ENCODE peak calls at places on chromosomes 16 and 17, in nine cellular contexts. One of them, this sample, is unnamed.

GRCh38 chr17:6574689-6575595 is 18.6 kb upstream of the PITPNM3 start:
- DNase-seq in DND-41: no peak
- DNase-seq in GM23248: peak; percentile 89
- DNase-seq in fibroblast of lung: peak; percentile 79
- DNase-seq in PC-9: no peak
- DNase-seq in neuronal stem cell: no peak
- DNase-seq in astrocyte: peak; percentile 71
- DNase-seq in MM.1S: no peak
- DNase-seq in IMR-90: peak; percentile 73
- DNase-seq in this sample: no peak

GRCh38 chr16:1870365-1871082 is 1.4 kb downstream of the MEIOB start:
- DNase-seq in DND-41: no peak
- DNase-seq in GM23248: peak; percentile 90
- DNase-seq in fibroblast of lung: peak; percentile 83
- DNase-seq in PC-9: no peak
- DNase-seq in neuronal stem cell: no peak
- DNase-seq in astrocyte: peak; percentile 79
- DNase-seq in MM.1S: no peak
- DNase-seq in IMR-90: peak; percentile 79
- DNase-seq in this sample: no peak

GRCh38 chr16:17439580-17439979 is 31.2 kb downstream of the XYLT1 start:
- DNase-seq in DND-41: no peak
- DNase-seq in GM23248: no peak
- DNase-seq in fibroblast of lung: no peak
- DNase-seq in PC-9: no peak
- DNase-seq in neuronal stem cell: no peak
- DNase-seq in astrocyte: no peak
- DNase-seq in MM.1S: no peak
- DNase-seq in IMR-90: no peak
- DNase-seq in this sample: no peak

GRCh38 chr17:27793168-27793905 is 7.0 kb downstream of the NOS2 start:
- DNase-seq in DND-41: no peak
- DNase-seq in GM23248: peak; percentile 19
- DNase-seq in fibroblast of lung: peak; percentile 21
- DNase-seq in PC-9: no peak
- DNase-seq in neuronal stem cell: peak; percentile 44
- DNase-seq in astrocyte: no peak
- DNase-seq in MM.1S: no peak
- DNase-seq in IMR-90: no peak
- DNase-seq in this sample: no peak

GRCh38 chr17:35789044-35789443 is 6.4 kb downstream of the MMP28 start:
- DNase-seq in DND-41: no peak
- DNase-seq in GM23248: peak; percentile 30
- DNase-seq in fibroblast of lung: no peak
- DNase-seq in PC-9: no peak
- DNase-seq in neuronal stem cell: no peak
- DNase-seq in astrocyte: no peak
- DNase-seq in MM.1S: no peak
- DNase-seq in IMR-90: no peak
- DNase-seq in this sample: no peak

GRCh38 chr16:84519855-84520254 is 15.4 kb upstream of the MEAK7 start:
- DNase-seq in DND-41: no peak
- DNase-seq in GM23248: no peak
- DNase-seq in fibroblast of lung: no peak
- DNase-seq in PC-9: no peak
- DNase-seq in neuronal stem cell: no peak
- DNase-seq in astrocyte: no peak
- DNase-seq in MM.1S: no peak
- DNase-seq in IMR-90: no peak
- DNase-seq in this sample: no peak

GRCh38 chr17:59783221-59784016 is 76.0 kb downstream of the VMP1 start:
- DNase-seq in DND-41: no peak
- DNase-seq in GM23248: peak; percentile 40
- DNase-seq in fibroblast of lung: peak; percentile 84
- DNase-seq in PC-9: peak; percentile 14
- DNase-seq in neuronal stem cell: no peak
- DNase-seq in astrocyte: peak; percentile 83
- DNase-seq in MM.1S: no peak
- DNase-seq in IMR-90: peak; percentile 60
- DNase-seq in this sample: no peak

GRCh38 chr16:5059386-5060072 is 6.2 kb downstream of the C16orf89 start:
- DNase-seq in DND-41: no peak
- DNase-seq in GM23248: no peak
- DNase-seq in fibroblast of lung: no peak
- DNase-seq in PC-9: no peak
- DNase-seq in neuronal stem cell: no peak
- DNase-seq in astrocyte: no peak
- DNase-seq in MM.1S: no peak
- DNase-seq in IMR-90: no peak
- DNase-seq in this sample: no peak

GRCh38 chr16:74034862-74035261 is 261.8 kb upstream of the PSMD7 start:
- DNase-seq in DND-41: peak; percentile 47
- DNase-seq in GM23248: peak; percentile 51
- DNase-seq in fibroblast of lung: peak; percentile 1
- DNase-seq in PC-9: no peak
- DNase-seq in neuronal stem cell: peak; percentile 36
- DNase-seq in astrocyte: no peak
- DNase-seq in MM.1S: no peak
- DNase-seq in IMR-90: peak; percentile 11
- DNase-seq in this sample: peak; percentile 67

DNA sequence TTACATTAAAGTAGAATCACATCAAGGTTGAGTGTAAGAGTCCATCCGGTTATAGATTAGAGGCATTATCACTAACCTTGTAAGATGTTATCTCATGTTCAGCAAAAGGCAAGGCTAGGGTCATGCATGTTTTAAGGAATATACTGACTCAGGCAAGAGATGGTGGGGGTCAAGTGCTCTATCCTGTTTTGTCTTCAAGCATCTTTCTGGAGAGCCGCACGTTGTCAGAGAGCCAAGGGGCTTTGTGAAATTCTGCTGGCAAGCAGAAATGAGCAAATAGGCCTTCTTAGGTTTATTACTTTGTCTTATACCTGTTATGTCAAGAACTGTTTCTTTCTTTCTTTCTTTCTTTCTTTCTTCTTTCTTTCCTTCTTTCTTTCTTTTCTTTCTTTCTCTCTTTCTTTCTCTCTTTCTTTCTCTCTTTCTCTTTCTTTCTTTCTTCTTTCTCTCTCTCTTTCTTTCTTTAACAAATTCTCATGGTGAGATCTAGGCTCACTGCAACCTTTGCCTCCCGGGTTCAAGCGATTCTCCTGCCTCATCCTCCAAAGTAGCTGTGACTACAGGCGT is 47.3 kb upstream of the IL34 start:
- DNase-seq in DND-41: no peak
- DNase-seq in GM23248: no peak
- DNase-seq in fibroblast of lung: no peak
- DNase-seq in PC-9: no peak
- DNase-seq in neuronal stem cell: no peak
- DNase-seq in astrocyte: no peak
- DNase-seq in MM.1S: no peak
- DNase-seq in IMR-90: no peak
- DNase-seq in this sample: no peak
- H2AFZ ChIP-seq in DND-41: no peak overlapping the region
- H2AFZ ChIP-seq in GM23248: no peak overlapping the region
- H2AFZ ChIP-seq in fibroblast of lung: no peak overlapping the region
- H2AFZ ChIP-seq in PC-9: no peak overlapping the region
- H2AFZ ChIP-seq in neuronal stem cell: no peak overlapping the region
- H2AFZ ChIP-seq in astrocyte: no peak overlapping the region
- H2AFZ ChIP-seq in MM.1S: no peak overlapping the region
- H2AFZ ChIP-seq in IMR-90: no peak overlapping the region
- H2AFZ ChIP-seq in this sample: no peak overlapping the region

GRCh38 chr16:46886764-46887523 is 2.8 kb downstream of the GPT2 start:
- DNase-seq in DND-41: no peak
- DNase-seq in GM23248: no peak
- DNase-seq in fibroblast of lung: no peak
- DNase-seq in PC-9: no peak
- DNase-seq in neuronal stem cell: no peak
- DNase-seq in astrocyte: no peak
- DNase-seq in MM.1S: no peak
- DNase-seq in IMR-90: no peak
- DNase-seq in this sample: no peak

GRCh38 chr16:46885960-46886763 is 2.0 kb downstream of the GPT2 start:
- DNase-seq in DND-41: no peak
- DNase-seq in GM23248: peak; percentile 7
- DNase-seq in fibroblast of lung: peak; percentile 74
- DNase-seq in PC-9: no peak
- DNase-seq in neuronal stem cell: peak; percentile 29
- DNase-seq in astrocyte: peak; percentile 68
- DNase-seq in MM.1S: no peak
- DNase-seq in IMR-90: peak; percentile 81
- DNase-seq in this sample: no peak

GRCh38 chr16:46889245-46889941 is 5.2 kb downstream of the GPT2 start:
- DNase-seq in DND-41: no peak
- DNase-seq in GM23248: no peak
- DNase-seq in fibroblast of lung: no peak
- DNase-seq in PC-9: no peak
- DNase-seq in neuronal stem cell: no peak
- DNase-seq in astrocyte: no peak
- DNase-seq in MM.1S: no peak
- DNase-seq in IMR-90: no peak
- DNase-seq in this sample: no peak

GRCh38 chr16:46889942-46890300 is 5.8 kb downstream of the GPT2 start:
- DNase-seq in DND-41: no peak
- DNase-seq in GM23248: no peak
- DNase-seq in fibroblast of lung: no peak
- DNase-seq in PC-9: no peak
- DNase-seq in neuronal stem cell: no peak
- DNase-seq in astrocyte: no peak
- DNase-seq in MM.1S: peak; percentile 67
- DNase-seq in IMR-90: no peak
- DNase-seq in this sample: peak; percentile 50

DNA sequence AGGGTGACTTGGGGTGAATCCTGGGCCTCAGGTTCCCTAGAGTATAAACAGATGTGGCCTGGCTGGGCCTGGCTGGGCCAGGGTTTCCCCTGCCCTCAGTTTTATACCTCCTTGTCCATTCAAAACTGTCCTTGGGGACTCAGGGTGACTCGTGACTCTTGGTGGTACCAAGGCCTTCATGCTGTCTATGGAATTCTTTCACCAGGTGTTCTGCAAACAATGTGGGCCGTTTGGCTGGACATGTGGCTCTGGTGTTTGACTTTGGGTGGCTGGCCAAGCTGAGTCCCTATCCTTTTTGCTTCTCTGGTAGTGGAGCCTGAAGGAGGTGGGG is 3.3 kb downstream of the GPT2 start:
- DNase-seq in DND-41: no peak
- DNase-seq in GM23248: no peak
- DNase-seq in fibroblast of lung: no peak
- DNase-seq in PC-9: no peak
- DNase-seq in neuronal stem cell: no peak
- DNase-seq in astrocyte: no peak
- DNase-seq in MM.1S: no peak
- DNase-seq in IMR-90: no peak
- DNase-seq in this sample: no peak
- H3K27ac ChIP-seq in DND-41: no peak overlapping the region
- H3K27ac ChIP-seq in GM23248: no peak overlapping the region
- H3K27ac ChIP-seq in fibroblast of lung: no peak overlapping the region
- H3K27ac ChIP-seq in PC-9: no peak overlapping the region
- H3K27ac ChIP-seq in neuronal stem cell: no peak overlapping the region
- H3K27ac ChIP-seq in astrocyte: no peak overlapping the region
- H3K27ac ChIP-seq in MM.1S: no peak overlapping the region
- H3K27ac ChIP-seq in IMR-90: no peak overlapping the region
- H3K27ac ChIP-seq in this sample: peak overlapping the region; percentile 11

GRCh38 chr17:82553210-82553930 is 33.8 kb downstream of the FOXK2 start:
- DNase-seq in DND-41: no peak
- DNase-seq in GM23248: no peak
- DNase-seq in fibroblast of lung: no peak
- DNase-seq in PC-9: no peak
- DNase-seq in neuronal stem cell: no peak
- DNase-seq in astrocyte: no peak
- DNase-seq in MM.1S: no peak
- DNase-seq in IMR-90: no peak
- DNase-seq in this sample: no peak

GRCh38 chr17:82548681-82549303 is 29.3 kb downstream of the FOXK2 start:
- DNase-seq in DND-41: no peak
- DNase-seq in GM23248: no peak
- DNase-seq in fibroblast of lung: peak; percentile 23
- DNase-seq in PC-9: no peak
- DNase-seq in neuronal stem cell: no peak
- DNase-seq in astrocyte: no peak
- DNase-seq in MM.1S: no peak
- DNase-seq in IMR-90: no peak
- DNase-seq in this sample: no peak

GRCh38 chr17:82552580-82552979 is 33.0 kb downstream of the FOXK2 start:
- DNase-seq in DND-41: no peak
- DNase-seq in GM23248: no peak
- DNase-seq in fibroblast of lung: no peak
- DNase-seq in PC-9: no peak
- DNase-seq in neuronal stem cell: no peak
- DNase-seq in astrocyte: no peak
- DNase-seq in MM.1S: no peak
- DNase-seq in IMR-90: no peak
- DNase-seq in this sample: no peak

GRCh38 chr17:82547981-82548380 is 28.4 kb downstream of the FOXK2 start:
- DNase-seq in DND-41: no peak
- DNase-seq in GM23248: no peak
- DNase-seq in fibroblast of lung: no peak
- DNase-seq in PC-9: no peak
- DNase-seq in neuronal stem cell: no peak
- DNase-seq in astrocyte: no peak
- DNase-seq in MM.1S: no peak
- DNase-seq in IMR-90: no peak
- DNase-seq in this sample: no peak

GRCh38 chr17:82551779-82552457 is 32.4 kb downstream of the FOXK2 start:
- DNase-seq in DND-41: peak; percentile 74
- DNase-seq in GM23248: peak; percentile 84
- DNase-seq in fibroblast of lung: peak; percentile 75
- DNase-seq in PC-9: peak; percentile 76
- DNase-seq in neuronal stem cell: no peak
- DNase-seq in astrocyte: peak; percentile 62
- DNase-seq in MM.1S: peak; percentile 86
- DNase-seq in IMR-90: peak; percentile 70
- DNase-seq in this sample: peak; percentile 92
- H3K4me2 ChIP-seq in DND-41: no peak overlapping the region
- H3K4me2 ChIP-seq in GM23248: no peak overlapping the region
- H3K4me2 ChIP-seq in fibroblast of lung: no peak overlapping the region
- H3K4me2 ChIP-seq in PC-9: no peak overlapping the region
- H3K4me2 ChIP-seq in neuronal stem cell: no peak overlapping the region
- H3K4me2 ChIP-seq in astrocyte: peak overlapping the region; percentile 2
- H3K4me2 ChIP-seq in MM.1S: peak overlapping the region; percentile 4
- H3K4me2 ChIP-seq in IMR-90: no peak overlapping the region
- H3K4me2 ChIP-seq in this sample: no peak overlapping the region

DNA sequence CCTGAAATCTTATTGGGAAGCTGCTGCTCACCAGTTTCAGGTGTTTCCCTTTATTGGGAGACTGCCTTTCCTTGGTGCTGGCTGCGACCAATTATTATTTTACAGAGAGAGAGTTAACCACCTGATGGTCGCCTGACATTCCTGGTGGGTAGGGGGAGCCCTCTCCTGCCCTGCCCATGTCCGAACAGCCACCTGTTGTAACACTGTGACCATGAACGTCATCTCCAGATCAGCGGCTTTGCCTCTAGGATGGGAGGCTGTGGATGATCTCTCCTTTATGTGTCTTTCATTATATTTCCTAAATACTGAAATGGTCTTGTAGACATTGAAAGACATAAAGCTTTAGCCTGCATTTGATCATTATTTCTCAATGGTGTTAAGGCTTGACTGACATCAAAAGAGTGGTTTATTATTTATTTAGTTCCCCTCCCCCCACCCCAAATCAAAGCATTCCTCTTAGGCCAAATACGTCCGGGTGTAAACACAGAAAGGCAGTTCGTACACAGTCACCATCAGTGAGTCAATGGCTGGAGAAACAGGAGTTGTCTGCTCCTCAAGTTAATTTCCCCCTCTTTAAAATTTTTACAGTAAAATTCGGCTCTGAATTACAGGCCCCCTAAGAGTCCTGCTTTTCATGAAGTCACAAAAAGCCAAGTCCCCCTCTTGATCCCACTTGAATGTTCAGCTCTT is 57.8 kb upstream of the CACNG5 start:
- DNase-seq in DND-41: no peak
- DNase-seq in GM23248: no peak
- DNase-seq in fibroblast of lung: peak; percentile 27
- DNase-seq in PC-9: no peak
- DNase-seq in neuronal stem cell: no peak
- DNase-seq in astrocyte: peak; percentile 14
- DNase-seq in MM.1S: no peak
- DNase-seq in IMR-90: peak; percentile 34
- DNase-seq in this sample: no peak
- H2AFZ ChIP-seq in DND-41: no peak overlapping the region
- H2AFZ ChIP-seq in GM23248: no peak overlapping the region
- H2AFZ ChIP-seq in fibroblast of lung: no peak overlapping the region
- H2AFZ ChIP-seq in PC-9: no peak overlapping the region
- H2AFZ ChIP-seq in neuronal stem cell: no peak overlapping the region
- H2AFZ ChIP-seq in astrocyte: no peak overlapping the region
- H2AFZ ChIP-seq in MM.1S: no peak overlapping the region
- H2AFZ ChIP-seq in IMR-90: no peak overlapping the region
- H2AFZ ChIP-seq in this sample: no peak overlapping the region